ENCODE peak calls at places on chromosomes 6 and 20, in five cellular contexts. V, I, A, K and P are unnamed samples. For H3K4me1, the result is how much of the 10 kb centered on the place peaks cover.

GRCh38 chr6:799769-800168 is 106.8 kb upstream of the EXOC2 start:
- DNase-seq in V (no peak), I (no peak), A (no peak), K (no peak), P (no peak)

GRCh38 chr20:51526105-51526470 is 16.4 kb downstream of the NFATC2 start:
- DNase-seq in V (no peak), I (no peak), A (no peak), K (no peak), P (no peak)

GRCh38 chr6:24931752-24932691 is 3.7 kb downstream of the RIPOR2 start:
- DNase-seq in V (no peak), I (peak), A (peak), K (no peak), P (no peak)

GRCh38 chr6:170087946-170088348 is 202.9 kb downstream of the DLL1 start:
- DNase-seq in V (no peak), I (peak), A (no peak), K (peak), P (peak)

GRCh38 chr6:142566628-142567396 is 265.0 kb downstream of the ADGRG6 start:
- DNase-seq in V (peak), I (peak), A (peak), K (peak), P (no peak)

GRCh38 chr6:117280922-117281321 is 15.6 kb downstream of the VGLL2 start:
- DNase-seq in V (no peak), I (no peak), A (no peak), K (no peak), P (no peak)

GRCh38 chr6:84156306-84156705 is 71.1 kb downstream of the CEP162 start:
- DNase-seq in V (no peak), I (no peak), A (no peak), K (no peak), P (no peak)

GRCh38 chr6:66429220-66429619 is 722.2 kb upstream of the EYS start:
- DNase-seq in V (no peak), I (no peak), A (peak), K (no peak), P (no peak)

GRCh38 chr6:154847318-154847717 is 114.1 kb downstream of the SCAF8 start:
- DNase-seq in V (no peak), I (no peak), A (peak), K (no peak), P (no peak)

DNA sequence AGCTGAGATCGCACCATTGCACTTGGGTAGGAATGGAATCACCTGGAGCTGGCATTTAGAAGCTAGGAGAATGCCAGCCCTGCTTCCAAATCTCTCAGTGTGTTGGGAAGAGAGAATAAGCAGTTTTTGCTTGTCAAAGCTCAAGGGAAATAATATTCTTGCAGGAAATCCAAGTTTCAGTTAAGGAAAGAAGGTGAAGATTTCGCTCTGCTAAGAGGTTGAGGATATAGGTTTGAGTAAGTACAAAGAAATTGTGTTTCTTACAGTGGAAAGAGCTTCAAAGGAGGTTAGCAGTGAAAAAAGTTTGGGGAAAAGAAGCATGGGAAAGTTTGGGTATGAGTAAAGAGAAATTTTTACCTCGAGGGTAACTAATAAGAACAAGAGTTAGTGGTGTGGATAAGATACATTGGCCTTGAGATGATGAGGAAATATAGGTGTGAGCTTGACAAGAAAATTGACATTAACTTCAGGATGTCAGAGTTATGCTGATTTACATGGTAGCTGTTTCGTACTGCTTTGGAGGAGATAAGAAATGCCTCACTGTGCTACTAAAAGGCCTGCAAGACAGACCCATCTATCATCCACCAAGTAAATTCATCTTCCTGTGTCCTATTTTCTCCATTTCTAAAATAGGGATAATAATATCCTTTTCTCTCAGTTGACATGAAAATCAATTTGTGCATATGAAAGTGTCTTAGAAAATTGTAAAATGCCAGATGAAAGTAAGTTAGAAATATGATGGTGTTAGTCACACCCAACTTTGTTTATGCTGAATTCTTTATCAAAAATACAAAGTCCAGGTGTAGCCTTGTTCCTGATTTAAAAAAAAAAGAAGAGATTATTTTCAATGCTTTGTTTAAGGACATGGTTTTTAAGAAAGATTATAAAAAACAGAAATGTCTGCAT is 12.8 kb upstream of the HINT3 start:
- DNase-seq in V (no peak), I (no peak), A (no peak), K (no peak), P (no peak)
- H3K4me1 ChIP-seq in V (under half), I (under half), A (under half), K (half or more), P (under half)

GRCh38 chr6:44126320-44127149 is 717 bp downstream of the MRPL14 start:
- DNase-seq in V (peak), I (peak), A (peak), K (peak), P (no peak)

GRCh38 chr6:44119704-44120262 is 7.5 kb downstream of the MRPL14 start:
- DNase-seq in V (no peak), I (no peak), A (no peak), K (no peak), P (no peak)

GRCh38 chr6:44120692-44121443 is 6.4 kb downstream of the MRPL14 start:
- DNase-seq in V (peak), I (no peak), A (no peak), K (no peak), P (no peak)

GRCh38 chr6:44122821-44123220 is 4.4 kb downstream of the MRPL14 start:
- DNase-seq in V (no peak), I (peak), A (peak), K (no peak), P (no peak)

DNA sequence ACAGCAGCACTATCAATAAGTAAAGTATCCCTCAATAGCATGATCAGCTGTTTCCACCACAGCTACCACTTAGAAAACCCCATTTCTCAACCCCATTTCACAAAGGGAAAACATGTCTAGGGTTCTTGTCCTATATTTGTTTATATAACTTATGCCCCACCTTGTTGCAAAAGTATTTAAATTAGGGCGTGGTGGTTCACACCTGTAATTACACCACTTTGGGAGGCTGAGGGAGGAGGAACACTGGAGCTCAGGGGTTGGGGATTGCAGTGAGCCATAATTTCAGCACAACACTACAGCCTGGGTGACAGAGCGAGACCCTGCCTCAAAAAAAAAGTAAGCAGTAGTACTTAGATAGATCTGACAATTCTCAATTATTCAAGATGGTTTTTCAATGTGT is 3.7 kb downstream of the MRPL14 start:
- DNase-seq in V (no peak), I (no peak), A (no peak), K (no peak), P (no peak)
- H3K4me1 ChIP-seq in V (half or more), I (under half), A (under half), K (half or more), P (half or more)

DNA sequence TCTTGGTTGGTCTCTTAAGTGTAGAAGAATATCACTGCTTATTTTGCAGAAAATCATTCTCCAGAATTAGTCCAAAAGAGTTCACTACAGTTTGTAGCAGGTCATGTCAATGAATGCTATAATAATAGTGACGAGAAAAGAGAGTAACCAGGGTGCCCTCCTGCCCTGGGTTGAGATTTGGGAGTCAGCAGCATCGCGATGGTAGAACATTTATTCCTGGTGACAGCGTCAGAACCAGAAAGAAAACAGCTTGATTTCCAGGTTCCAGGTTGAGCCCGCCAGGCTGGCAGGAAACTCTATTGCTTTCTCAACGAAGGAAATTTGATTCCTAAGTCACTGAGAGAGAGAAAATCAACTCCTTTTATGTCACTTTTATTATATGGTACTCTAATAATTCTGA is 550.3 kb downstream of the QKI start:
- DNase-seq in V (no peak), I (no peak), A (no peak), K (no peak), P (no peak)
- H3K4me1 ChIP-seq in V (under half), I (under half), A (under half), K (under half), P (under half)

DNA sequence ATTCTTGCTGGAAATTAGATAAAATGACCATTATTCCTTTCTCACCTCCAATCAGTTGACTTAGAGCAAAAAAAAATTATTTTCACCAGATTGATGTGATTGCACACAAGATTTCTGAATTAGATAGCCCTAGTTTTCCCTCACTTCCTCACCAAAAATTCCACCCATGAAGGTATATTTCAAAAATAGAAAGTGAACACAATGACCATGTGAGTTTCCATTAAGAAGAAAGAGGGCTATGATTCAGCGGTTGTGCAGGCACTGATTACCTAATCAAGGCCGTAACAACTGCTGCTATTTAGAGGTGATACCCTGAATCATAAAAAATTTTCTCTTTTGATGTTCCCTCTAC is 19.5 kb upstream of the RALGAPA2 start:
- DNase-seq in V (no peak), I (no peak), A (no peak), K (no peak), P (no peak)
- H3K4me1 ChIP-seq in V (under half), I (under half), A (under half), K (under half), P (under half)

GRCh38 chr20:50398064-50398463 is 112.1 kb upstream of the PTPN1 start:
- DNase-seq in V (no peak), I (no peak), A (no peak), K (no peak), P (no peak)
- H3K4me1 ChIP-seq in V (under half), I (under half), A (under half), K (under half), P (under half)

DNA sequence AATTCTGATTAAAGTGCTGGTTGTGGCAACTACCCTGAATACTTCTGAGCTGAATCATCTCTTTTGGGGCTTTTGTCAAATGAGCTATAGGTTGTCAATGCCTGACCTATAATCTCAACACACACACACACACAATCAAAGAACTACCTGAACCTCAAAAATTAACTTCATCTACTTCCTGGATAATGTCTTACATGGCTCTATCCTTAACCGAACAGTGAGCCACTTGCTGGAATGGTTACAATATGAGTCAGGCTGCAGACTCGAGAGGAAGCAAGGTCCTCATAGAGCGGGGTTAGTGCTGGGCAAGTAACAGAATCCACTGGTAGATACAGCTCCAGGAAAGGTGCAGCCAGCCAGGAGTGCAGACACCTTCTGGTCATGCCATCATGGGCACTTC is 70.6 kb upstream of the DST start:
- DNase-seq in V (no peak), I (no peak), A (peak), K (peak), P (no peak)
- H3K4me1 ChIP-seq in V (under half), I (under half), A (under half), K (half or more), P (under half)